ENCODE peak calls at places on chromosomes 13 and 19, in five cellular contexts. P, R, F, J and X are unnamed samples.

GRCh38 chr19:56309511-56310185 is 5.0 kb downstream of the ZSCAN5A start:
- DNase-seq in F (no peak), P (peak), J (no peak), R (peak), X (no peak)

GRCh38 chr13:94309997-94310842 is 169.3 kb downstream of the DCT start:
- DNase-seq in F (peak), R (no peak), P (no peak), J (no peak), X (no peak)

GRCh38 chr19:35446194-35446593 is 1.9 kb upstream of the FFAR2 start:
- DNase-seq in F (no peak), J (no peak), R (no peak), P (peak), X (no peak)

GRCh38 chr19:1003283-1003682 is 3.1 kb downstream of the GRIN3B start:
- DNase-seq in J (no peak), R (peak), F (no peak), P (no peak), X (no peak)

GRCh38 chr19:14149509-14149994 is 13.2 kb upstream of the ASF1B start:
- DNase-seq in F (no peak), R (peak), J (no peak), P (peak), X (peak)

GRCh38 chr13:37277435-37278144 is 172.1 kb upstream of the CSNK1A1L start:
- DNase-seq in F (no peak), J (no peak), R (no peak), P (no peak), X (no peak)

GRCh38 chr19:49347835-49348234 is 12.6 kb downstream of the CD37 start:
- DNase-seq in F (peak), R (no peak), P (no peak), J (no peak), X (peak)

GRCh38 chr19:51921949-51922348 is 5.3 kb upstream of the ZNF613 start:
- DNase-seq in J (peak), F (no peak), R (no peak), P (no peak), X (no peak)

GRCh38 chr13:19961924-19962323 is 3.4 kb downstream of the ZMYM2 start:
- DNase-seq in F (no peak), J (no peak), R (no peak), P (no peak), X (no peak)

GRCh38 chr13:103788061-103788652 is 721.9 kb upstream of the SLC10A2 start:
- DNase-seq in F (no peak), R (no peak), P (no peak), J (no peak), X (no peak)

GRCh38 chr13:99144306-99144705 is 56.3 kb upstream of the UBAC2 start:
- DNase-seq in P (no peak), F (no peak), R (no peak), J (no peak), X (no peak)

GRCh38 chr13:99041788-99042187 is 63.9 kb upstream of the DOCK9 start:
- DNase-seq in P (no peak), F (no peak), R (no peak), J (no peak), X (no peak)

GRCh38 chr13:77022341-77022740 is 4.6 kb downstream of the FBXL3 start:
- DNase-seq in R (no peak), F (no peak), J (no peak), P (no peak), X (no peak)

GRCh38 chr13:98839826-98840769 is 87.6 kb upstream of the SLC15A1 start:
- DNase-seq in R (peak), P (peak), J (no peak), F (peak), X (peak)

GRCh38 chr13:37403776-37404497 is 194.6 kb downstream of the POSTN start:
- DNase-seq in F (peak), P (no peak), R (no peak), J (no peak), X (no peak)

GRCh38 chr13:94708031-94708571 is 4.2 kb downstream of the SOX21 start:
- DNase-seq in P (no peak), R (no peak), J (no peak), F (no peak), X (no peak)

GRCh38 chr19:13795595-13796300 is 505 bp downstream of the ZSWIM4 start:
- DNase-seq in P (no peak), F (no peak), R (no peak), J (no peak), X (no peak)